ENCODE peak calls at places on chromosomes 1 and 21, in five cellular contexts. V is BJ; O is stimulated activated CD4-positive, alpha-beta T cell treated with anti-CD3 and anti-CD28 coated beads, Interleukin-4, amount 100 ng/mL, for 1 hour; M is GM12865; A is testis. W is an unnamed sample.

GRCh38 chr1:111471012-111471411 is 2.8 kb upstream of the C1orf162 start:
- DNase-seq in M (peak; percentile 66), A (peak; percentile 52), O (peak; percentile 44), V (no peak), W (peak; percentile 19)

GRCh38 chr1:54584575-54584974 is 36.5 kb downstream of the ACOT11 start:
- DNase-seq in V (no peak), A (no peak), O (no peak), M (no peak), W (no peak)

GRCh38 chr1:239914827-239915231 is 176.9 kb upstream of the FMN2 start:
- DNase-seq in O (no peak), A (no peak), V (peak; percentile 89), M (no peak), W (no peak)

GRCh38 chr1:180946056-180946455 is 33.4 kb downstream of the KIAA1614 start:
- DNase-seq in A (no peak), O (no peak), M (no peak), V (no peak), W (no peak)

GRCh38 chr21:20998886-20999285 is 677 bp downstream of the NCAM2 start:
- DNase-seq in O (no peak), A (no peak), V (no peak), M (no peak), W (no peak)

GRCh38 chr1:177181631-177182291 is 11.0 kb downstream of the BRINP2 start:
- DNase-seq in O (peak; percentile 22), M (peak; percentile 55), A (peak; percentile 76), V (no peak), W (peak; percentile 46)

GRCh38 chr1:200960948-200961340 is 62.6 kb downstream of the KIF21B start:
- DNase-seq in V (no peak), A (no peak), O (no peak), M (no peak), W (no peak)

GRCh38 chr1:65147424-65148177 is 402 bp upstream of the AK4 start:
- DNase-seq in O (peak; percentile 38), A (peak; percentile 73), M (peak; percentile 76), V (no peak), W (peak; percentile 60)

GRCh38 chr1:52423771-52424170 is 19.4 kb downstream of the PRPF38A start:
- DNase-seq in V (no peak), M (no peak), O (peak; percentile 54), A (no peak), W (no peak)

GRCh38 chr1:160722726-160723125 is 11.1 kb upstream of the CD48 start:
- DNase-seq in V (no peak), O (no peak), M (no peak), A (no peak), W (no peak)

GRCh38 chr1:14222086-14222485 is 376.4 kb upstream of the KAZN start:
- DNase-seq in O (no peak), M (no peak), V (no peak), A (no peak), W (no peak)

GRCh38 chr1:168116327-168116799 is 20.4 kb downstream of the GPR161 start:
- DNase-seq in A (no peak), O (no peak), M (no peak), V (no peak), W (no peak)

GRCh38 chr1:166822385-166822784 is 16.9 kb upstream of the POGK start:
- DNase-seq in V (no peak), M (no peak), O (no peak), A (no peak), W (no peak)

GRCh38 chr1:1162597-1163537 is 10.8 kb upstream of the TTLL10 start:
- DNase-seq in A (no peak), M (no peak), V (no peak), O (no peak), W (no peak)

W was measured in substantia nigra.